ENCODE peak calls at places on chromosomes 6 and 20, in ten cellular contexts. One of them, this sample, is unnamed.

GRCh38 chr6:105810105-105810921 is 275.8 kb upstream of the PRDM1 start:
- DNase-seq in MM.1S: peak; percentile 73
- DNase-seq in mesenchymal stem cell: peak; percentile 87
- DNase-seq in GM23248: peak; percentile 93
- DNase-seq in cardiac muscle cell: no peak
- DNase-seq in lower lobe of right lung: peak; percentile 48
- DNase-seq in heart right ventricle: peak; percentile 23
- DNase-seq in neuronal stem cell: no peak
- DNase-seq in right atrium auricular region: no peak
- DNase-seq in ovary: no peak
- DNase-seq in this sample: peak; percentile 40

GRCh38 chr6:42727084-42727601 is 4.7 kb upstream of the PRPH2 start:
- DNase-seq in MM.1S: no peak
- DNase-seq in mesenchymal stem cell: no peak
- DNase-seq in GM23248: peak; percentile 76
- DNase-seq in cardiac muscle cell: no peak
- DNase-seq in lower lobe of right lung: peak; percentile 57
- DNase-seq in heart right ventricle: peak; percentile 47
- DNase-seq in neuronal stem cell: no peak
- DNase-seq in right atrium auricular region: no peak
- DNase-seq in ovary: peak; percentile 65
- DNase-seq in this sample: peak; percentile 40

GRCh38 chr6:113073611-113074191 is 726.6 kb downstream of the RFPL4B start:
- DNase-seq in MM.1S: no peak
- DNase-seq in mesenchymal stem cell: no peak
- DNase-seq in GM23248: peak; percentile 74
- DNase-seq in cardiac muscle cell: no peak
- DNase-seq in lower lobe of right lung: no peak
- DNase-seq in heart right ventricle: no peak
- DNase-seq in neuronal stem cell: no peak
- DNase-seq in right atrium auricular region: no peak
- DNase-seq in ovary: no peak
- DNase-seq in this sample: no peak

GRCh38 chr6:77341058-77341986 is 122.0 kb downstream of the HTR1B start:
- DNase-seq in MM.1S: no peak
- DNase-seq in mesenchymal stem cell: peak; percentile 6
- DNase-seq in GM23248: no peak
- DNase-seq in cardiac muscle cell: peak; percentile 54
- DNase-seq in lower lobe of right lung: no peak
- DNase-seq in heart right ventricle: peak; percentile 37
- DNase-seq in neuronal stem cell: no peak
- DNase-seq in right atrium auricular region: no peak
- DNase-seq in ovary: no peak
- DNase-seq in this sample: no peak

GRCh38 chr20:4449977-4450715 is 271.6 kb upstream of the PRND start:
- DNase-seq in MM.1S: no peak
- DNase-seq in mesenchymal stem cell: peak; percentile 66
- DNase-seq in GM23248: peak; percentile 42
- DNase-seq in cardiac muscle cell: peak; percentile 67
- DNase-seq in lower lobe of right lung: no peak
- DNase-seq in heart right ventricle: no peak
- DNase-seq in neuronal stem cell: no peak
- DNase-seq in right atrium auricular region: no peak
- DNase-seq in ovary: no peak
- DNase-seq in this sample: no peak

GRCh38 chr6:28776269-28777146 is 147.3 kb downstream of the TRIM27 start:
- DNase-seq in MM.1S: no peak
- DNase-seq in mesenchymal stem cell: no peak
- DNase-seq in GM23248: no peak
- DNase-seq in cardiac muscle cell: no peak
- DNase-seq in lower lobe of right lung: no peak
- DNase-seq in heart right ventricle: no peak
- DNase-seq in neuronal stem cell: no peak
- DNase-seq in right atrium auricular region: no peak
- DNase-seq in ovary: no peak
- DNase-seq in this sample: no peak

GRCh38 chr20:49964964-49965780 is 17.6 kb upstream of the SNAI1 start:
- DNase-seq in MM.1S: peak; percentile 32
- DNase-seq in mesenchymal stem cell: no peak
- DNase-seq in GM23248: peak; percentile 41
- DNase-seq in cardiac muscle cell: peak; percentile 62
- DNase-seq in lower lobe of right lung: no peak
- DNase-seq in heart right ventricle: no peak
- DNase-seq in neuronal stem cell: no peak
- DNase-seq in right atrium auricular region: no peak
- DNase-seq in ovary: no peak
- DNase-seq in this sample: peak; percentile 54

GRCh38 chr6:6317386-6317785 is 3.1 kb downstream of the F13A1 start:
- DNase-seq in MM.1S: no peak
- DNase-seq in mesenchymal stem cell: no peak
- DNase-seq in GM23248: no peak
- DNase-seq in cardiac muscle cell: no peak
- DNase-seq in lower lobe of right lung: no peak
- DNase-seq in heart right ventricle: no peak
- DNase-seq in neuronal stem cell: no peak
- DNase-seq in right atrium auricular region: no peak
- DNase-seq in ovary: no peak
- DNase-seq in this sample: no peak

GRCh38 chr20:45322952-45323383 is 14.9 kb upstream of the MATN4 start:
- DNase-seq in MM.1S: no peak
- DNase-seq in mesenchymal stem cell: peak; percentile 32
- DNase-seq in GM23248: peak; percentile 53
- DNase-seq in cardiac muscle cell: peak; percentile 58
- DNase-seq in lower lobe of right lung: peak; percentile 78
- DNase-seq in heart right ventricle: no peak
- DNase-seq in neuronal stem cell: no peak
- DNase-seq in right atrium auricular region: peak; percentile 78
- DNase-seq in ovary: no peak
- DNase-seq in this sample: peak; percentile 74

GRCh38 chr20:43535370-43536004 is 23.3 kb upstream of the SGK2 start:
- DNase-seq in MM.1S: no peak
- DNase-seq in mesenchymal stem cell: no peak
- DNase-seq in GM23248: no peak
- DNase-seq in cardiac muscle cell: no peak
- DNase-seq in lower lobe of right lung: no peak
- DNase-seq in heart right ventricle: no peak
- DNase-seq in neuronal stem cell: no peak
- DNase-seq in right atrium auricular region: no peak
- DNase-seq in ovary: no peak
- DNase-seq in this sample: no peak

GRCh38 chr6:84739866-84740208 is 24.6 kb downstream of the TBX18 start:
- DNase-seq in MM.1S: no peak
- DNase-seq in mesenchymal stem cell: peak; percentile 22
- DNase-seq in GM23248: peak; percentile 56
- DNase-seq in cardiac muscle cell: no peak
- DNase-seq in lower lobe of right lung: no peak
- DNase-seq in heart right ventricle: no peak
- DNase-seq in neuronal stem cell: no peak
- DNase-seq in right atrium auricular region: no peak
- DNase-seq in ovary: no peak
- DNase-seq in this sample: no peak

GRCh38 chr6:22030730-22031619 is 265.9 kb downstream of the PRL start:
- DNase-seq in MM.1S: no peak
- DNase-seq in mesenchymal stem cell: no peak
- DNase-seq in GM23248: no peak
- DNase-seq in cardiac muscle cell: no peak
- DNase-seq in lower lobe of right lung: no peak
- DNase-seq in heart right ventricle: no peak
- DNase-seq in neuronal stem cell: no peak
- DNase-seq in right atrium auricular region: no peak
- DNase-seq in ovary: no peak
- DNase-seq in this sample: no peak
- H3K4me1 ChIP-seq in MM.1S: no peaks in the 10 kb centered on the region
- H3K4me1 ChIP-seq in mesenchymal stem cell: peaks cover 1% of the 10 kb centered on the region
- H3K4me1 ChIP-seq in GM23248: no peaks in the 10 kb centered on the region
- H3K4me1 ChIP-seq in cardiac muscle cell: peaks cover 18% of the 10 kb centered on the region
- H3K4me1 ChIP-seq in lower lobe of right lung: peaks cover 29% of the 10 kb centered on the region
- H3K4me1 ChIP-seq in heart right ventricle: peaks cover 9% of the 10 kb centered on the region
- H3K4me1 ChIP-seq in neuronal stem cell: peaks cover 5% of the 10 kb centered on the region
- H3K4me1 ChIP-seq in right atrium auricular region: no peaks in the 10 kb centered on the region
- H3K4me1 ChIP-seq in ovary: peaks cover 9% of the 10 kb centered on the region
- H3K4me1 ChIP-seq in this sample: no peaks in the 10 kb centered on the region

GRCh38 chr20:62552613-62553012 is 76.8 kb upstream of the GATA5 start:
- DNase-seq in MM.1S: no peak
- DNase-seq in mesenchymal stem cell: no peak
- DNase-seq in GM23248: no peak
- DNase-seq in cardiac muscle cell: no peak
- DNase-seq in lower lobe of right lung: no peak
- DNase-seq in heart right ventricle: no peak
- DNase-seq in neuronal stem cell: no peak
- DNase-seq in right atrium auricular region: no peak
- DNase-seq in ovary: no peak
- DNase-seq in this sample: no peak

GRCh38 chr20:62554214-62554897 is 78.6 kb upstream of the GATA5 start:
- DNase-seq in MM.1S: no peak
- DNase-seq in mesenchymal stem cell: no peak
- DNase-seq in GM23248: no peak
- DNase-seq in cardiac muscle cell: no peak
- DNase-seq in lower lobe of right lung: no peak
- DNase-seq in heart right ventricle: no peak
- DNase-seq in neuronal stem cell: no peak
- DNase-seq in right atrium auricular region: no peak
- DNase-seq in ovary: no peak
- DNase-seq in this sample: no peak

GRCh38 chr20:62551408-62552323 is 75.9 kb upstream of the GATA5 start:
- DNase-seq in MM.1S: no peak
- DNase-seq in mesenchymal stem cell: no peak
- DNase-seq in GM23248: no peak
- DNase-seq in cardiac muscle cell: peak; percentile 66
- DNase-seq in lower lobe of right lung: no peak
- DNase-seq in heart right ventricle: no peak
- DNase-seq in neuronal stem cell: no peak
- DNase-seq in right atrium auricular region: no peak
- DNase-seq in ovary: no peak
- DNase-seq in this sample: no peak

GRCh38 chr20:62553838-62554161 is 78.0 kb upstream of the GATA5 start:
- DNase-seq in MM.1S: no peak
- DNase-seq in mesenchymal stem cell: no peak
- DNase-seq in GM23248: no peak
- DNase-seq in cardiac muscle cell: no peak
- DNase-seq in lower lobe of right lung: no peak
- DNase-seq in heart right ventricle: no peak
- DNase-seq in neuronal stem cell: no peak
- DNase-seq in right atrium auricular region: no peak
- DNase-seq in ovary: no peak
- DNase-seq in this sample: no peak

GRCh38 chr20:62553136-62553837 is 77.5 kb upstream of the GATA5 start:
- DNase-seq in MM.1S: no peak
- DNase-seq in mesenchymal stem cell: no peak
- DNase-seq in GM23248: no peak
- DNase-seq in cardiac muscle cell: no peak
- DNase-seq in lower lobe of right lung: no peak
- DNase-seq in heart right ventricle: no peak
- DNase-seq in neuronal stem cell: no peak
- DNase-seq in right atrium auricular region: no peak
- DNase-seq in ovary: no peak
- DNase-seq in this sample: no peak
- H3K27me3 ChIP-seq in MM.1S: peaks cover 98% of the 10 kb centered on the region
- H3K27me3 ChIP-seq in mesenchymal stem cell: peaks cover 93% of the 10 kb centered on the region
- H3K27me3 ChIP-seq in GM23248: peaks cover 67% of the 10 kb centered on the region
- H3K27me3 ChIP-seq in cardiac muscle cell: no peaks in the 10 kb centered on the region
- H3K27me3 ChIP-seq in lower lobe of right lung: peaks cover 100% of the 10 kb centered on the region
- H3K27me3 ChIP-seq in heart right ventricle: no peaks in the 10 kb centered on the region
- H3K27me3 ChIP-seq in neuronal stem cell: peaks cover 99% of the 10 kb centered on the region
- H3K27me3 ChIP-seq in right atrium auricular region: no peaks in the 10 kb centered on the region
- H3K27me3 ChIP-seq in ovary: no peaks in the 10 kb centered on the region
- H3K27me3 ChIP-seq in this sample: peaks cover 60% of the 10 kb centered on the region

DNA sequence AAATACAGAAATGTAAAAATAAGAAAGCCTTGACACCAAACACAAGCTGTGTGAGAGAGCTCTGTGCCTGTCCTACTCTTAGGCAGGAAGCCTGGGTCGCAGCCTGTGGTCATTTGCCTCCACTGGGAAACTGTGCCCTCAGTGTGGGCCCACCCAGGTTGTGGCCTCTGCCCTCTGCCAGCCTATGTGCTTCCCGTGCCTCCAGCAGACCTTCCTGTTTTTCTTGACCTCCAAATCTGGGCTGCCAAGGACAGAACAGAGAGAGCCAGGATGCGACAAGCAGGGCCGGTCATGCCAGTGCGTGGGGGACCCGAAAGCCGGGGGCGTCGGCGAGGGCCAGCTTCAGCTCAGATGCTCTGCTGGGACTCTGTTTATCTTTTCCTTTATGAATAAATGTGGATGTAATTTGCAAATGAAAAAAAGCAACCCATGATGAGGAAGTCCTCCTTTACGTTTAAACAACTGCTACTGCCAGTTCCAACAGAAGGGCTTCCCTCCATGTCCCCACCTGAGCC is 189.2 kb upstream of the EXOC2 start:
- DNase-seq in MM.1S: no peak
- DNase-seq in mesenchymal stem cell: no peak
- DNase-seq in GM23248: no peak
- DNase-seq in cardiac muscle cell: no peak
- DNase-seq in lower lobe of right lung: no peak
- DNase-seq in heart right ventricle: no peak
- DNase-seq in neuronal stem cell: no peak
- DNase-seq in right atrium auricular region: no peak
- DNase-seq in ovary: no peak
- DNase-seq in this sample: no peak
- H3K27ac ChIP-seq in MM.1S: no peak overlapping the region
- H3K27ac ChIP-seq in mesenchymal stem cell: no peak overlapping the region
- H3K27ac ChIP-seq in GM23248: no peak overlapping the region
- H3K27ac ChIP-seq in cardiac muscle cell: no peak overlapping the region
- H3K27ac ChIP-seq in lower lobe of right lung: no peak overlapping the region
- H3K27ac ChIP-seq in heart right ventricle: no peak overlapping the region
- H3K27ac ChIP-seq in neuronal stem cell: no peak overlapping the region
- H3K27ac ChIP-seq in right atrium auricular region: no peak overlapping the region
- H3K27ac ChIP-seq in ovary: no peak overlapping the region
- H3K27ac ChIP-seq in this sample: no peak overlapping the region

GRCh38 chr6:92684386-92684785 is 735.0 kb downstream of the EPHA7 start:
- DNase-seq in MM.1S: no peak
- DNase-seq in mesenchymal stem cell: peak; percentile 40
- DNase-seq in GM23248: no peak
- DNase-seq in cardiac muscle cell: no peak
- DNase-seq in lower lobe of right lung: no peak
- DNase-seq in heart right ventricle: no peak
- DNase-seq in neuronal stem cell: no peak
- DNase-seq in right atrium auricular region: no peak
- DNase-seq in ovary: no peak
- DNase-seq in this sample: no peak

GRCh38 chr6:92687278-92687677 is 732.1 kb downstream of the EPHA7 start:
- DNase-seq in MM.1S: peak; percentile 12
- DNase-seq in mesenchymal stem cell: no peak
- DNase-seq in GM23248: no peak
- DNase-seq in cardiac muscle cell: no peak
- DNase-seq in lower lobe of right lung: no peak
- DNase-seq in heart right ventricle: no peak
- DNase-seq in neuronal stem cell: no peak
- DNase-seq in right atrium auricular region: no peak
- DNase-seq in ovary: no peak
- DNase-seq in this sample: no peak

GRCh38 chr6:92690997-92691599 is 728.3 kb downstream of the EPHA7 start:
- DNase-seq in MM.1S: no peak
- DNase-seq in mesenchymal stem cell: peak; percentile 82
- DNase-seq in GM23248: no peak
- DNase-seq in cardiac muscle cell: peak; percentile 63
- DNase-seq in lower lobe of right lung: no peak
- DNase-seq in heart right ventricle: no peak
- DNase-seq in neuronal stem cell: no peak
- DNase-seq in right atrium auricular region: no peak
- DNase-seq in ovary: no peak
- DNase-seq in this sample: no peak

GRCh38 chr6:92683769-92684168 is 735.6 kb downstream of the EPHA7 start:
- DNase-seq in MM.1S: no peak
- DNase-seq in mesenchymal stem cell: no peak
- DNase-seq in GM23248: no peak
- DNase-seq in cardiac muscle cell: no peak
- DNase-seq in lower lobe of right lung: no peak
- DNase-seq in heart right ventricle: no peak
- DNase-seq in neuronal stem cell: no peak
- DNase-seq in right atrium auricular region: no peak
- DNase-seq in ovary: no peak
- DNase-seq in this sample: no peak

GRCh38 chr6:92688328-92688727 is 731.0 kb downstream of the EPHA7 start:
- DNase-seq in MM.1S: peak; percentile 79
- DNase-seq in mesenchymal stem cell: peak; percentile 11
- DNase-seq in GM23248: no peak
- DNase-seq in cardiac muscle cell: no peak
- DNase-seq in lower lobe of right lung: no peak
- DNase-seq in heart right ventricle: no peak
- DNase-seq in neuronal stem cell: no peak
- DNase-seq in right atrium auricular region: no peak
- DNase-seq in ovary: no peak
- DNase-seq in this sample: no peak
- H3K4me1 ChIP-seq in MM.1S: peaks cover 23% of the 10 kb centered on the region
- H3K4me1 ChIP-seq in mesenchymal stem cell: no peaks in the 10 kb centered on the region
- H3K4me1 ChIP-seq in GM23248: no peaks in the 10 kb centered on the region
- H3K4me1 ChIP-seq in cardiac muscle cell: peaks cover 7% of the 10 kb centered on the region
- H3K4me1 ChIP-seq in lower lobe of right lung: no peaks in the 10 kb centered on the region
- H3K4me1 ChIP-seq in heart right ventricle: no peaks in the 10 kb centered on the region
- H3K4me1 ChIP-seq in neuronal stem cell: no peaks in the 10 kb centered on the region
- H3K4me1 ChIP-seq in right atrium auricular region: no peaks in the 10 kb centered on the region
- H3K4me1 ChIP-seq in ovary: no peaks in the 10 kb centered on the region
- H3K4me1 ChIP-seq in this sample: no peaks in the 10 kb centered on the region